ENCODE peak calls at places on chromosomes 2 and 18, in four cellular contexts. One of them, this sample, is unnamed. For H3K36me3, the result is how much of the 10 kb centered on the place peaks cover.

GRCh38 chr2:216735086-216735485 is 39.7 kb upstream of the IGFBP5 start:
- DNase-seq in right atrium auricular region: peak
- DNase-seq in NT2/D1: no peak
- DNase-seq in K562: no peak
- DNase-seq in this sample: no peak

GRCh38 chr18:48818329-48819254 is 132.2 kb downstream of the SMAD7 start:
- DNase-seq in right atrium auricular region: peak
- DNase-seq in NT2/D1: no peak
- DNase-seq in K562: no peak
- DNase-seq in this sample: no peak

GRCh38 chr2:69915050-69915945 is at the start of gene MXD1:
- DNase-seq in NT2/D1: no peak
- DNase-seq in K562: peak
- DNase-seq in right atrium auricular region: no peak
- DNase-seq in this sample: peak

GRCh38 chr2:102442967-102443828 is 20.2 kb downstream of the IL18RAP start:
- DNase-seq in right atrium auricular region: no peak
- DNase-seq in K562: no peak
- DNase-seq in NT2/D1: peak
- DNase-seq in this sample: peak

GRCh38 chr2:127485051-127485693 is 41.1 kb downstream of the IWS1 start:
- DNase-seq in NT2/D1: no peak
- DNase-seq in right atrium auricular region: no peak
- DNase-seq in K562: no peak
- DNase-seq in this sample: no peak

GRCh38 chr18:46337206-46337710 is 233.1 kb downstream of the HAUS1 start:
- DNase-seq in NT2/D1: no peak
- DNase-seq in right atrium auricular region: no peak
- DNase-seq in K562: no peak
- DNase-seq in this sample: no peak

GRCh38 chr2:98479959-98480524 is 35.4 kb downstream of the INPP4A start:
- DNase-seq in NT2/D1: no peak
- DNase-seq in K562: no peak
- DNase-seq in right atrium auricular region: no peak
- DNase-seq in this sample: peak

GRCh38 chr2:101806123-101806522 is 108.6 kb downstream of the MAP4K4 start:
- DNase-seq in K562: no peak
- DNase-seq in NT2/D1: peak
- DNase-seq in right atrium auricular region: no peak
- DNase-seq in this sample: peak

GRCh38 chr2:64114063-64114911 is 29.9 kb downstream of the PELI1 start:
- DNase-seq in right atrium auricular region: no peak
- DNase-seq in NT2/D1: no peak
- DNase-seq in K562: no peak
- DNase-seq in this sample: no peak

GRCh38 chr2:15630121-15630957 is 38.7 kb downstream of the DDX1 start:
- DNase-seq in right atrium auricular region: no peak
- DNase-seq in K562: no peak
- DNase-seq in NT2/D1: no peak
- DNase-seq in this sample: no peak
- H3K36me3 ChIP-seq in right atrium auricular region: half or more
- H3K36me3 ChIP-seq in K562: half or more
- H3K36me3 ChIP-seq in NT2/D1: half or more
- H3K36me3 ChIP-seq in this sample: under half

DNA sequence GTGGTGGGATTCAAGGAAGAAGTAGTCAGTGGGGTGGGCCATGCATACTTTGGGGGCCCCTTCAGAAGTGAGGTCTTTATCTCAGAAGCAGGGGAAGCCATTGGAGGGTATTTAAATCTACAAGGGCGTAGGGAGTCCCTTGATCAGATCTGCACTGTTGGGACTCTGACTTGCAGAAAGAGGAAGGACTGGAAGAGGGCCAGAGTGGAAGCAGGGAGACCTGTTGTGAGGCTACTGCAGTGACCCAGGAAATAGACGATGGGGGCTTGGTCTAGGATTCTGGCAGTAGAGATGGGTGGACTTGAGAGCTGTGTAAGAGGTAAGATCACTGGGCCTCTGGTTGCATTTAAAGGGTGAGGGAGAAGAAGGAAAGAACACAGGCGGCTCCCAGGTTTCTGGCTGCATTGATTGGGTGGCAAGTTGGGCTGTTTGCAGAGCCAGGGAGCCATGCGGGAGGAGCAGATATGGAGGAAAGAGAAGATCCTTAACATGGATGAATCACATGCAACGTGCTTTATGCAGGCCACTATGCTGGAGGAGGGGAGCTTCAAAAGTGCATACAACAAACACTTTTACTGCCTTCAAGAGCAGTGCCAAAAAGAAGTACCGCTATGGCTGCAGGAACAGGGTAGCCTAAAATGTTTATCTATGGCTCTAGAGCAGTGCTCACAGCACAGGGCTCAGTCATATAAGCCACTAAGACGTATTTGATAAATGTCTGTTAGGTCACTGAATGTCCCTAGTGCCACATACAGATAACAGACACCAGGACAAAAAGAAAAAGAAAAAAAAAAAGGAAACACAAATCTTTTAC is 2.3 kb downstream of the SFXN5 start:
- DNase-seq in NT2/D1: no peak
- DNase-seq in right atrium auricular region: no peak
- DNase-seq in K562: no peak
- DNase-seq in this sample: no peak
- H3K4me3 ChIP-seq in NT2/D1: peak
- H3K4me3 ChIP-seq in right atrium auricular region: peak
- H3K4me3 ChIP-seq in K562: peak
- H3K4me3 ChIP-seq in this sample: peak

GRCh38 chr2:241040081-241040803 is 41.8 kb downstream of the SNED1 start:
- DNase-seq in K562: no peak
- DNase-seq in NT2/D1: no peak
- DNase-seq in right atrium auricular region: peak
- DNase-seq in this sample: peak
- H3K36me3 ChIP-seq in K562: under half
- H3K36me3 ChIP-seq in NT2/D1: under half
- H3K36me3 ChIP-seq in right atrium auricular region: under half
- H3K36me3 ChIP-seq in this sample: under half

DNA sequence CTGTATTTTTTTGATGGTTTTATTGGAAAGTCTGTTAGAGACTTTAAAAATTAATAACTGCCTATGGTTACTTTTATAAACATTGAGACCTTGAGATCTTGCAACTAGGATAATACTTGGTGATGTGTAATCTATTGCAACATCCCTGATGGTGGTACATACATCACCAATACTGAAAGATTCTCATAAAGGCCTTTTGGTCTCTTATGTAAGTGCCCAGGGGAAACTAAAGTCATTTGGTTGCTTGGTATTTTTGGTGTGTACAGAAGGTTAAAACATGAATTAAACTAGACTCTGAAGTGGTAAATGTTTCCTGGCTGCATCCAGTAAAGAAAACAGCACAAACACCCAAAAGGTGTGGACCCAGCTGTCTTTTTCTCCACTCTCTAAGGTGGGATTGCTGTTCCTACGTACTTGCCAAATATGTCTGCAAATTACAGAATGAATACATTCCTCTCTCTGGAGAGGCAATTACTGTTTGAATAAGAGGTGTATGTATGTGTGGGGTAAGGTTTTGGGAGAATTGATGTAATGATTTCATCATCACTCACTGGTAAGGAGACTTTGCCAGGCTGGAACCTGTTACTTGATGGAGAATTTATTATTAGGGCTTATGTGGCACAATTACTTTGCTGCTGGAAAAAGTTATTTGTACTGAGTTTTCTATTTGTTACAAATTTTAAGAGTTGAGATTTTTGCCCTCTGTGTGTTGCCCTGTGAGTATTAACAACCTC is 3.6 kb downstream of the B3GNT2 start:
- DNase-seq in right atrium auricular region: no peak
- DNase-seq in NT2/D1: no peak
- DNase-seq in K562: no peak
- DNase-seq in this sample: no peak
- H3K4me3 ChIP-seq in right atrium auricular region: no peak
- H3K4me3 ChIP-seq in NT2/D1: no peak
- H3K4me3 ChIP-seq in K562: no peak
- H3K4me3 ChIP-seq in this sample: no peak

DNA sequence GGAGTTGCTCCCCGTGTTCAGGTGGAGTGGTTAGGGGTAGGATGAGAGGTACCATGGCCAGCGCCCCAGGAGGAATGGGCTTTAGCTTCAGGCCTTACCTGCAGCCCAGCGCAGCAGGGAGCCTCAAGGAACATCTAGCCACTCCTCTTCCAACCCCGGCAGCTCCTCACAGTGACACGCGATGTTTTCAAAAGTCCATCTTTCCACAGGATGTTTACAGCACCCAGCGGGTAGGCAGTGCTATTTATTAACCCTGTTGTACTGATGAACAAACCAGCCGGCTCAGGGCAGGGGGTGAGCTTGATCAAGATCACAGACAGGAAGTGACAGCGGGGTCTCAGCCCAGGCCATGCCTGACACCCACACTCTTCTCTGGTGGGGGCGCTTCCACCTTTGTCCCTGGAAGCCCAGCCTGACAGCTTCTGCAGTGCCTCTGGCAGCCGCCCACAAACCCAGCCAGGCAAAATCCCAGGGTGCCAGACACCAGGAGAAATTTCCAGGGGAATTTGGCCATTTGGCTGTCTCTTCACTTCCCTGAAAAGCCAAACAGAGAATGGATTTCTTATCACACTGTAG is 18.4 kb upstream of the PRLH start:
- DNase-seq in K562: no peak
- DNase-seq in NT2/D1: no peak
- DNase-seq in right atrium auricular region: no peak
- DNase-seq in this sample: peak
- H3K36me3 ChIP-seq in K562: under half
- H3K36me3 ChIP-seq in NT2/D1: under half
- H3K36me3 ChIP-seq in right atrium auricular region: under half
- H3K36me3 ChIP-seq in this sample: under half

This sample was measured in H7.